ENCODE peak calls at places on chromosomes 4 and X, in four cellular contexts. R is left lung, S is upper lobe of left lung, I is psoas muscle. A is an unnamed sample.

GRCh38 chrX:151815461-151815860 is 80.9 kb downstream of the CNGA2 start:
- DNase-seq in R (no peak), S (no peak), I (no peak), A (no peak)

GRCh38 chr4:147739239-147739823 is 7.4 kb downstream of the ARHGAP10 start:
- DNase-seq in S (no peak), R (no peak), I (no peak), A (no peak)

GRCh38 chrX:85993539-85994197 is 53.7 kb downstream of the CHM start:
- DNase-seq in R (no peak), I (no peak), S (no peak), A (no peak)

GRCh38 chr4:89800527-89801103 is 36.3 kb downstream of the SNCA start:
- DNase-seq in R (no peak), S (no peak), I (no peak), A (no peak)

GRCh38 chr4:95637047-95637600 is 88.4 kb upstream of the UNC5C start:
- DNase-seq in R (no peak), I (no peak), S (no peak), A (no peak)

GRCh38 chrX:150958177-150958576 is 25.0 kb upstream of the HMGB3 start:
- DNase-seq in I (no peak), R (no peak), S (no peak), A (no peak)

GRCh38 chr4:13654158-13654797 is 26.8 kb upstream of the BOD1L1 start:
- DNase-seq in R (peak; percentile 79), I (peak; percentile 75), S (peak; percentile 73), A (peak; percentile 89)

GRCh38 chrX:48897157-48897620 is 379 bp downstream of the TIMM17B start:
- DNase-seq in R (peak; percentile 77), S (peak; percentile 84), I (peak; percentile 81), A (peak; percentile 85)

GRCh38 chr4:140027135-140027534 is 126.8 kb downstream of the MAML3 start:
- DNase-seq in R (no peak), I (no peak), S (no peak), A (no peak)

GRCh38 chrX:99301990-99302389 is 1108.1 kb downstream of the PCDH19 start:
- DNase-seq in I (no peak), R (no peak), S (no peak), A (no peak)

GRCh38 chrX:42414057-42414456 is 363.9 kb downstream of the PPP1R2C start:
- DNase-seq in I (no peak), S (no peak), R (no peak), A (no peak)

GRCh38 chr4:181523973-181524372 is 719.2 kb upstream of the TENM3 start:
- DNase-seq in R (no peak), I (no peak), S (no peak), A (no peak)

GRCh38 chr4:39255266-39255665 is 72.9 kb downstream of the WDR19 start:
- DNase-seq in R (no peak), S (no peak), I (no peak), A (no peak)

GRCh38 chr4:89800012-89800516 is 36.9 kb downstream of the SNCA start:
- DNase-seq in S (no peak), I (no peak), R (no peak), A (no peak)

GRCh38 chrX:47200385-47201150 is 6.9 kb downstream of the UBA1 start:
- DNase-seq in R (no peak), I (peak; percentile 63), S (no peak), A (no peak)

GRCh38 chrX:129998006-129998405 is 15.6 kb downstream of the BCORL1 start:
- DNase-seq in R (no peak), I (no peak), S (no peak), A (no peak)

GRCh38 chr4:61531188-61531587 is 331.1 kb downstream of the ADGRL3 start:
- DNase-seq in I (no peak), R (no peak), S (no peak), A (no peak)

GRCh38 chr4:42671431-42672194 is 14.7 kb upstream of the ATP8A1 start:
- DNase-seq in I (no peak), R (no peak), S (peak; percentile 27), A (no peak)

GRCh38 chr4:22824091-22824490 is 131.4 kb downstream of the GBA3 start:
- DNase-seq in S (no peak), I (no peak), R (no peak), A (no peak)

GRCh38 chrX:155612312-155613224 is at the start of gene TMLHE:
- DNase-seq in R (peak; percentile 57), I (peak; percentile 73), S (peak; percentile 62), A (peak; percentile 43)

GRCh38 chr4:138182838-138183426 is 59.2 kb downstream of the SLC7A11 start:
- DNase-seq in I (no peak), S (no peak), R (no peak), A (no peak)

GRCh38 chr4:74364649-74365491 is at the start of gene EREG:
- DNase-seq in S (peak; percentile 44), I (peak; percentile 14), R (peak; percentile 44), A (peak; percentile 55)

GRCh38 chr4:167779280-167779679 is 313.1 kb upstream of the ANXA10 start:
- DNase-seq in I (no peak), S (no peak), R (no peak), A (no peak)

GRCh38 chrX:69109706-69110635 is 55.3 kb downstream of the PJA1 start:
- DNase-seq in S (no peak), I (no peak), R (no peak), A (no peak)

GRCh38 chrX:42119076-42119475 is 195.7 kb upstream of the CASK start:
- DNase-seq in S (no peak), I (no peak), R (no peak), A (no peak)

GRCh38 chrX:72536542-72536941 is 36.1 kb downstream of the HDAC8 start:
- DNase-seq in S (no peak), R (no peak), I (no peak), A (no peak)

GRCh38 chr4:182254381-182254780 is 11.2 kb downstream of the TENM3 start:
- DNase-seq in R (no peak), I (no peak), S (no peak), A (no peak)

GRCh38 chr4:153555730-153556440 is 89.7 kb downstream of the TMEM131L start:
- DNase-seq in I (peak; percentile 69), R (peak; percentile 46), S (no peak), A (no peak)

GRCh38 chrX:30713061-30713525 is 59.9 kb downstream of the GK start:
- DNase-seq in I (peak; percentile 17), S (peak; percentile 39), R (peak; percentile 41), A (peak; percentile 19)

GRCh38 chr4:176792348-176793059 is at the start of gene VEGFC:
- DNase-seq in R (peak; percentile 45), I (peak; percentile 61), S (peak; percentile 51), A (peak; percentile 75)

GRCh38 chr4:77347341-77347740 is 190.3 kb downstream of the CCNG2 start:
- DNase-seq in R (no peak), S (no peak), I (no peak), A (peak; percentile 20)

DNA sequence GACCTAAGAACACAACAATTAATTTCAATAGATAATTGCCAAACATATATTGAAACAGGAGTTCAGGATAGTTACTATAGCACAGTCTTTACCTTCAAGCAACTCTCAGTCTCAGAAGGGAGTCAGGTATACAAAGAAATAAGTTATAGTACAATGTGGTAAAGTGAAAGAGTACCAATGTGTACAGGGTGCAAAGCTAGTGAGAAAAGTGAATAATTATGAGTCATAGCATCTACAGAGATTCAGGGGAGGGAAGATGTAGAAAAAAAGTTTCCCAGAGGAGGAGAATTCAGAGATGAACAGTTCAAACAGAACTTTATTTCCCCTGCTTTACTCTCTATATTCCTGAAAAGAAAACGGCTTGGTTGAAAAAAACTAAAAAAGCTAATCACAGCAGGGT is 22.7 kb upstream of the DKK2 start:
- DNase-seq in I (no peak), S (no peak), R (no peak), A (no peak)
- H3K4me3 ChIP-seq in I (no peak overlapping the region), S (no peak overlapping the region), R (no peak overlapping the region), A (no peak overlapping the region)

DNA sequence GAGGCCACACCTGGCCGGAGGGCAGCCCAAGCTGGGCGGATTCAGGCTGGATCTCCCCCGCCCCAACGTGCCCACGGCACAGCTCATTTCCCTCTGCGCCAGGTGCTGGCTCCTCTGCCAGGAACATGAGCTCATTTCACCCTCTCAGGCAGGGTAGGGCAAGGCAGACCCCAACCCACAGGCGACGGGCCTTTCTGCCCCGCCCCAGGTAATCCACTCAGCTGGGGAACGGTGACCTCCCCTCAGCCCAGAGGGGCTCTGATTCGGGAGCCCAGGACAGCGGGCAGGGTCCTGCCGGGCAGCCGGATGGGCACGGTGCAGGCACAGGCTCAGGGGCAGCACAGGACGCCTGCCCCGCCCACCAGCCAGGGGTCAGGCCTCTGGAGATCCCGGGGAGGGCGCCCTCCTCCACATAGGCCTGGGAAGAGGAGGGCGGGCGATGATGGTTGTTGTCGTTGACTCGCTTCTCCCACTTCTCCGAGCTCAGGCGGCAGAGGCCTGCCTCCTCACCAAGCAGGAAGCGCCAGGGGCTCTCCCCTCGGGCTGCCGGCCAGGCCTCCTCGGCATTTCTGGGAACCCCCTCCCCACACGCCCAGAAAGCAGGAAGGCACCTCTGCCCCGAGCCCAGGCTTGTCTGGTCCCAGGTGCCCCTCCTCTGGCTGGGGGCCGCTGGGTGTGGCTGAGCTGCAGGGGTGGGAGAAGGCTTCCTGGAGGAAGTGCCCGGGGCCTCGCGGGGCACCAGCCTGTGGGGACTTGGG is 31.1 kb downstream of the TACC3 start:
- DNase-seq in R (no peak), I (no peak), S (peak; percentile 69), A (no peak)
- H3K4me3 ChIP-seq in R (no peak overlapping the region), I (no peak overlapping the region), S (peak overlapping the region; percentile 20), A (no peak overlapping the region)

GRCh38 chr4:144376905-144377304 is 236.4 kb upstream of the GYPA start:
- DNase-seq in I (no peak), R (no peak), S (no peak), A (no peak)
- H3K4me3 ChIP-seq in I (no peak overlapping the region), R (no peak overlapping the region), S (no peak overlapping the region), A (no peak overlapping the region)

DNA sequence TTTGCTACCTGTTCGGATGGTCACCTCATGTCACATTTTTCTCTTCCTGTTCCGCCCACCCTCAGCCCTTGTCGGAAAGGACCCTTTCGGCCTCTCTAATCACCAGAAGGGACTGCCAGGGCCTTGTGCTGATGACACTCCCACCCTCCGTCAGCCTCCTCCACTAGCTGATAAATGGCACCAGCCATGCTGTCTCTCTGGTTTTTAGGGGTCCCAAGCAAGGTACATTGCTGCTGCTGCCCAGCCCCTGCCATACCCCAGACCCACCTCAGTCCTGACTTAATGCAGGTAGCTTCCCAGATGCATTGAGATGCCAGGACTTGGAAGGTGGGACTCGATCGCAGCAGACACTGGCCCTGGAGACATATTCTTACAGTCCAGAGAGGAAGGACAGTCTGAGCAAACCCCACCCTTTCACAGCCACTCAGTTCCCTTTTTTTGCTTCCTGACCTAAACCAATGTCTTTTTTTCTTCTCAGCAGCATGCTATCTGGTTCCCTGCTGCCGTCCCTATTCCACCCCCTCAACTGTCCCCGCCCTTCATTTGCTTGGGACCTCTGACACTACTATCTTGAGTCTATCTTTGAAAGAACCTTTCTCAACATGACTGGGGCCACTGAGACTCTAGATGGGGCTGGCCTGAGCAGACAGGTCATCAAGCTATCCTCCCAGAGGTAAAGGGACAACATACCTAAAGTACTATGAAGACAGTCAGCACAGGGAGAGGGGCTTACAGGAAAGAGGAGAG is at the start of gene BTK:
- DNase-seq in R (peak; percentile 37), I (no peak), S (peak; percentile 46), A (no peak)
- H3K4me3 ChIP-seq in R (peak within 1 kb of the TSS; percentile 41), I (no peak within 1 kb of the TSS), S (no peak within 1 kb of the TSS), A (no peak within 1 kb of the TSS)

A was measured in pancreas.